ENCODE peak calls at places on chromosomes 1 and 21, in six cellular contexts. U, O, Y, W, S and I are unnamed samples.

GRCh38 chr1:100217834-100218233 is 31.8 kb downstream of the DBT start:
- DNase-seq in Y (no peak), S (no peak), O (no peak), U (no peak), W (no peak), I (no peak)

GRCh38 chr1:208467401-208467800 is 223.2 kb upstream of the PLXNA2 start:
- DNase-seq in U (no peak), Y (no peak), O (no peak), S (no peak), W (no peak), I (no peak)

GRCh38 chr1:170460379-170460778 is 71.6 kb upstream of the GORAB start:
- DNase-seq in U (no peak), W (no peak), Y (no peak), S (no peak), O (no peak), I (no peak)

GRCh38 chr1:25737151-25737550 is 62.8 kb upstream of the SELENON start:
- DNase-seq in O (no peak), Y (no peak), S (no peak), W (peak), U (no peak), I (no peak)

GRCh38 chr1:111600886-111601386 is 18.7 kb upstream of the RAP1A start:
- DNase-seq in O (no peak), W (no peak), Y (peak), S (no peak), U (no peak), I (no peak)

GRCh38 chr1:170424346-170424745 is 107.6 kb upstream of the GORAB start:
- DNase-seq in W (no peak), S (no peak), Y (no peak), U (no peak), O (no peak), I (no peak)

GRCh38 chr21:39107739-39108138 is 75.5 kb downstream of the PSMG1 start:
- DNase-seq in O (no peak), U (no peak), Y (no peak), W (no peak), S (no peak), I (no peak)

GRCh38 chr21:37863842-37864241 is 52.4 kb downstream of the KCNJ6 start:
- DNase-seq in Y (no peak), O (no peak), W (no peak), U (no peak), S (no peak), I (no peak)

GRCh38 chr21:31358148-31358547 is 14.1 kb upstream of the TIAM1 start:
- DNase-seq in Y (no peak), O (no peak), S (no peak), W (no peak), U (no peak), I (no peak)

GRCh38 chr1:150578278-150579109 is 916 bp downstream of the MCL1 start:
- DNase-seq in S (no peak), O (peak), W (peak), U (no peak), Y (peak), I (no peak)

GRCh38 chr1:94851571-94851970 is 31.4 kb downstream of the SLC44A3 start:
- DNase-seq in Y (no peak), U (no peak), S (no peak), W (no peak), O (no peak), I (no peak)

GRCh38 chr1:94854458-94855306 is 34.5 kb downstream of the SLC44A3 start:
- DNase-seq in Y (peak), W (peak), U (peak), S (peak), O (peak), I (peak)

GRCh38 chr1:94855307-94855700 is 35.1 kb downstream of the SLC44A3 start:
- DNase-seq in U (no peak), Y (no peak), S (no peak), W (no peak), O (no peak), I (no peak)

GRCh38 chr1:94856004-94856403 is 35.8 kb downstream of the SLC44A3 start:
- DNase-seq in W (no peak), O (no peak), S (no peak), U (no peak), Y (no peak), I (no peak)

DNA sequence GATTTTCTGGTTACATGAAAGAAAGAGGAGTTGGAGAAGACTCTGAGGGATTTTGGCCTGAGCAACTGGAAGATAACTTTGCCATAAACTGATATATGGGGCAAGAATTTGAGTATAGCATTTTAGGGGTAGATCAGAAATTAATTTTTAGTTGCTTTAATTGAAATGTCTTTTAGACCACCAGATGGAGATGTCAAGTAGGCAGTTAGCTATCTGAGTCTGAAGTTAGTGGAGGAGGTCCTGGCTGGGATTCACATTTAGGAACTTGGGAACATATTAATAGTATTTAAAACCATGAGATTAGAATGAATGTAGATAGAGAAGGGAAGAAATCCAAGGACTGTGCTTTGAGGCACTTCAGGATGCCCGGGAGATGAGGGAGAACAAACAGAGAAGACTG is 32.6 kb downstream of the SLC44A3 start:
- DNase-seq in O (no peak), S (no peak), U (no peak), Y (no peak), W (no peak), I (no peak)
- TF ChIP-seq CTCF in O (no peak), S (no peak), U (no peak), Y (no peak), W (no peak), I (no peak)

GRCh38 chr1:160779662-160780397 is 16.1 kb upstream of the LY9 start:
- DNase-seq in Y (no peak), U (no peak), S (peak), W (no peak), O (no peak), I (no peak)

GRCh38 chr1:160781914-160782689 is 13.9 kb upstream of the LY9 start:
- DNase-seq in U (no peak), W (no peak), O (no peak), Y (peak), S (no peak), I (no peak)

GRCh38 chr1:160781129-160781808 is 14.7 kb upstream of the LY9 start:
- DNase-seq in Y (no peak), O (no peak), W (no peak), S (no peak), U (no peak), I (peak)

GRCh38 chr1:160778976-160779375 is 17.0 kb upstream of the LY9 start:
- DNase-seq in S (no peak), U (no peak), Y (no peak), W (no peak), O (no peak), I (no peak)

DNA sequence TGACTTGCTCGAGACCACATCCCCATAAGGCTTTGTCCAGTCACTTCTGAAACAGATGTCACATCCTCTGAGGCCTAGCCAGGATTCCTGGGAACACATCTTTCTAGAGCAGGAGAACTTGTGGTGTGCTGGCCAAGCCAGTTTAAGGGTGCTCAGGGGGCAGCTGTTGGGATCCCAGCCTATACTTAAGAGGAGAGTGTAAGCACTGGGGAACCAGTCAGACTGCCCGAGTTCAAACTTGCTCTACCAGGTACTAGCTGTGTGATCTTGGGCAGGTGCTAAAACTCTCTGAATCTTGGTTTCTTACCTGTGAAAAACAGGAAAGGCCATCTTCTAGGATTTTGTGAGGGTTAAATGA is 15.6 kb upstream of the LY9 start:
- DNase-seq in W (no peak), Y (no peak), U (no peak), S (no peak), O (no peak), I (no peak)
- TF ChIP-seq CTCF in W (no peak), Y (no peak), U (no peak), S (no peak), O (no peak), I (no peak)

GRCh38 chr1:241706967-241707366 is 54.9 kb downstream of the WDR64 start:
- DNase-seq in U (no peak), O (peak), W (no peak), Y (no peak), S (no peak), I (no peak)
- TF ChIP-seq CTCF in U (no peak), O (no peak), W (no peak), Y (no peak), S (no peak), I (no peak)

GRCh38 chr1:18927082-18927653 is 24.8 kb upstream of the ALDH4A1 start:
- DNase-seq in W (no peak), U (no peak), Y (peak), O (peak), S (no peak), I (no peak)

GRCh38 chr1:18928985-18929384 is 26.6 kb upstream of the ALDH4A1 start:
- DNase-seq in S (no peak), O (no peak), W (no peak), U (no peak), Y (no peak), I (no peak)

GRCh38 chr1:18927654-18928272 is 25.4 kb upstream of the ALDH4A1 start:
- DNase-seq in O (peak), W (no peak), U (no peak), S (no peak), Y (peak), I (no peak)

GRCh38 chr1:18928406-18928805 is 26.1 kb upstream of the ALDH4A1 start:
- DNase-seq in Y (no peak), S (no peak), O (no peak), U (no peak), W (no peak), I (no peak)

GRCh38 chr1:18926315-18927081 is 24.1 kb upstream of the ALDH4A1 start:
- DNase-seq in Y (peak), U (peak), W (peak), O (peak), S (no peak), I (no peak)
- TF ChIP-seq CTCF in Y (no peak), U (no peak), W (no peak), O (no peak), S (no peak), I (no peak)

GRCh38 chr1:200624679-200625335 is 4.3 kb upstream of the KIF14 start:
- DNase-seq in O (no peak), W (no peak), U (no peak), S (no peak), Y (no peak), I (no peak)
- TF ChIP-seq CTCF in O (no peak), W (no peak), U (no peak), S (no peak), Y (no peak), I (no peak)

GRCh38 chr1:22776051-22776611 is 65.5 kb downstream of the EPHB2 start:
- DNase-seq in S (no peak), O (no peak), U (no peak), W (no peak), Y (no peak), I (no peak)
- TF ChIP-seq CTCF in S (no peak), O (no peak), U (no peak), W (no peak), Y (no peak), I (no peak)

DNA sequence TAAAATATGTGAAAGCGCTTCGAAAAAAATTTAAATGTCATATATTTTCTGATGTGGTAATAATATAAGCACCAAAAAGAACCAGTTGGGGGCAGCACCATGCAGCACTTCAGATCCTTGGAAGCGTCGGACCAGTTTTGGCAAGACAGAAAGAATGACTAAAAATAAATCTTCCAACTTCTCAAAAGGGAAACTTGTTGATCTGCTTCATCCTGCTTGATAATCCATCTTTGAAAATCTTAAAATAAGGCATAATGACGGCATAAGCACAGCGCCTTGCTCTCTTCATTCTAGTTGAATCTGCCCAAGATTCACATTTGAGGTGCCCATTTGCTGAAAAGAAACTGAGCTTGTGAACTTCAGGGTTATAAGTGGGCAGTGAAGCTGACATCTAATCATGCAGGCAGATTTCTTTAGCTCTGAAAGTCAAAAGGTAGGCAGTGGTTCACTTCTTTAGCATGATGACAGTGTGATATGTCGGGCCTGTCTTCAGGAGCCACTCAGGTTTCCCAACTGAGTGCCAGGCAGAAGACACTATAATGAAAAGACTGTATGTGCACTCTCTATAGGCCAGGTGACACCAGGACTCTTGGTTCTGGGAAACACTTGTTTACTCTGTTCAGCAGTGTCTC is 19.8 kb upstream of the MUTYH start:
- DNase-seq in W (peak), S (peak), Y (no peak), U (no peak), O (peak), I (no peak)
- TF ChIP-seq CTCF in W (peak), S (peak), Y (peak), U (peak), O (peak), I (peak)

DNA sequence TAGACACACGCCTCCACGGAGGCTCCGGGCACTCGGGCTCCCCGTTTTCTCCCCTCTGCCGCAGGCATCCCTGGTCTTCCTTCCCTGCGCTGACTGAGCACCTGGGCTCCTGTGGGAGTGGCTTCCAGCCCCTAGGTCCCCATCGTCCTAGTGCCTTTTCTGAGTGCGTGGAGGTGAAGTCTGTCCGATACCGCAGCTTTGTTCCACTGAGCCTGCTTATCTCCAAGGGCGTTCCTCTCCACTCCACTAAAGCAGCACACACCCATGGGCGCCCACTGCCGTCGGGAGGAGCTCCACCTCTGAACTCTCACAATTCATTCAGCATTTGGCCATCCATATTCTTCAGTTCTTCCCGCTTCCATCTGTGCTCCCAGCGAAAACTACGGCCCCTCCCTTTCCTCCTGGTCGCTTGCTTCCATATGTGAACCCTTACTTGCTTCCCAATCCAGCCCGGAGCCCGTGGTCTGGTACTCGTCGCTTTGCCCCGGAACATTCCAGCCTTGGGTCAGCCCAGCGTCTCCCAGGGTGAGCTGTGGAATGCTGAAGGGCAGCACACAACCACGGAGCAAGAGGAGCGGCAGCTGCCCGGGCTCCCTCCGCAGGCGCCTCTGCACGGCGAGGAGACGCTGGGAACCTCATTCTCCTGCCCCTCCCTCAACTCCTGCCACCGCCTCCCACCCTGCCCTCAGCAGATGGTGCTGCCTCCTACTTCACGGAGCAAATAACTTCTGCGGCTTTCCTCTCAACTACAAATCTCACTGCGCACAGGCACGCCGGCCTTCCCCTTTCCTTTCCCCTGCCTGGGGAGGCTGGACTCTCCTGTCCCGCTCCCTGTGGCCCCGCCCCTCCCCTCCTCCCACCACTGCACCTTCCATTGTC is 27.5 kb downstream of the ATP8B2 start:
- DNase-seq in U (no peak), O (peak), W (no peak), Y (peak), S (peak), I (peak)
- TF ChIP-seq CTCF in U (no peak), O (peak), W (no peak), Y (peak), S (no peak), I (peak)

GRCh38 chr1:21952806-21953514 is 15.8 kb upstream of the HSPG2 start:
- DNase-seq in W (no peak), S (no peak), Y (no peak), O (no peak), U (no peak), I (no peak)
- TF ChIP-seq CTCF in W (no peak), S (no peak), Y (no peak), O (no peak), U (peak), I (peak)